ENCODE peak calls at places on chromosomes 5 and 9, in four cellular contexts. V is MM.1S, P is endodermal cell, E is neuronal stem cell. N is an unnamed sample.

GRCh38 chr9:129939426-129939825 is 103.6 kb downstream of the FNBP1 start:
- DNase-seq in V (no peak), P (no peak), E (no peak), N (no peak)

GRCh38 chr9:111348821-111349271 is 18.8 kb upstream of the OR2K2 start:
- DNase-seq in P (no peak), E (no peak), V (no peak), N (no peak)

GRCh38 chr5:179879690-179880010 is 21.0 kb upstream of the MRNIP start:
- DNase-seq in P (no peak), V (no peak), E (no peak), N (no peak)

GRCh38 chr9:100591639-100592412 is 13.9 kb downstream of the CAVIN4 start:
- DNase-seq in V (no peak), P (no peak), E (no peak), N (no peak)

GRCh38 chr5:95471447-95471846 is 80.3 kb downstream of the FAM81B start:
- DNase-seq in E (no peak), V (no peak), P (no peak), N (no peak)

GRCh38 chr5:65946198-65946745 is 19.9 kb downstream of the ERBIN start:
- DNase-seq in E (no peak), P (no peak), V (no peak), N (no peak)

GRCh38 chr9:1978941-1979340 is 36.2 kb upstream of the SMARCA2 start:
- DNase-seq in P (no peak), V (no peak), E (no peak), N (no peak)

GRCh38 chr9:115043632-115044031 is 74.3 kb downstream of the TNC start:
- DNase-seq in V (no peak), E (no peak), P (no peak), N (no peak)

GRCh38 chr5:158461240-158461854 is 602.4 kb upstream of the CLINT1 start:
- DNase-seq in E (no peak), V (no peak), P (no peak), N (peak; percentile 22)

GRCh38 chr5:1007681-1008450 is 736 bp upstream of the NKD2 start:
- DNase-seq in V (no peak), E (no peak), P (peak; percentile 44), N (no peak)

GRCh38 chr5:67414712-67415111 is 218.1 kb upstream of the CD180 start:
- DNase-seq in E (no peak), V (no peak), P (no peak), N (no peak)

GRCh38 chr9:98708933-98709911 is at the start of gene GABBR2:
- DNase-seq in V (no peak), E (no peak), P (peak; percentile 78), N (no peak)

GRCh38 chr9:98709968-98710965 is 1.5 kb upstream of the GABBR2 start:
- DNase-seq in E (no peak), V (no peak), P (peak; percentile 81), N (peak; percentile 49)

GRCh38 chr9:98708103-98708932 is 417 bp downstream of the GABBR2 start:
- DNase-seq in P (peak; percentile 67), V (no peak), E (no peak), N (no peak)

GRCh38 chr9:98707158-98708102 is 1.3 kb downstream of the GABBR2 start:
- DNase-seq in E (peak; percentile 79), P (peak; percentile 95), V (peak; percentile 12), N (no peak)

DNA sequence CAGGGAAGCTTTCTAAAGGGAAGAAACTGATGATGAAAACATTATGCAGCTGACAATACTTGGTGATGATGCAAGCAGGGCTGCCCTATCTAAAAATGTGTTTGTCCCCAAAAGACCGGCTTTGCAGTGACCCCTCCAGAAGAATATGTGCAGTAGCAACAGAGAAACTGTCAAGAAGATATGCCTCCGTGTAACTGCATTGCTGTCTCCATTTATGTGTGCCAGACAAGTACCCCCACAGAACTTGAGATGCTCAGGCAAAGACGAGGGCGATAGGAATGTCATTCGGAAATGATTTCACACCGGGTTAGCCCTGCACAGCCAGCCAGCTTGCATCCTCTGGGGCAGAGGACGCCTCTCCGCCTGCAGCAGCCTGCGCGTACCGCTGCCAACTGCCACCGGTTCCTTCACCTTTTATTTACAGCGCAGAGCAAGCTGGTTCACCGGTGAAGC is 2.1 kb downstream of the GABBR2 start:
- DNase-seq in V (no peak), E (no peak), P (no peak), N (no peak)
- H3K9ac ChIP-seq in V (no peak overlapping the region), E (no peak overlapping the region), P (no peak overlapping the region), N (no peak overlapping the region)

GRCh38 chr5:54703091-54703490 is 185.5 kb downstream of the SNX18 start:
- DNase-seq in V (no peak), P (no peak), E (peak; percentile 14), N (no peak)
- H3K9ac ChIP-seq in V (no peak overlapping the region), P (no peak overlapping the region), E (no peak overlapping the region), N (no peak overlapping the region)

GRCh38 chr9:132243156-132244074 is 81.6 kb downstream of the NTNG2 start:
- DNase-seq in V (no peak), P (no peak), E (no peak), N (no peak)
- H3K9ac ChIP-seq in V (no peak overlapping the region), P (no peak overlapping the region), E (no peak overlapping the region), N (no peak overlapping the region)

GRCh38 chr5:133227082-133227481 is 175.3 kb downstream of the HSPA4 start:
- DNase-seq in E (no peak), V (no peak), P (peak; percentile 46), N (no peak)

GRCh38 chr5:133225671-133226152 is 173.9 kb downstream of the HSPA4 start:
- DNase-seq in P (peak; percentile 22), E (no peak), V (no peak), N (no peak)

GRCh38 chr5:133227897-133228296 is 176.1 kb downstream of the HSPA4 start:
- DNase-seq in P (no peak), V (no peak), E (no peak), N (no peak)

GRCh38 chr5:133228316-133228715 is 176.5 kb downstream of the HSPA4 start:
- DNase-seq in E (no peak), P (no peak), V (no peak), N (no peak)

DNA sequence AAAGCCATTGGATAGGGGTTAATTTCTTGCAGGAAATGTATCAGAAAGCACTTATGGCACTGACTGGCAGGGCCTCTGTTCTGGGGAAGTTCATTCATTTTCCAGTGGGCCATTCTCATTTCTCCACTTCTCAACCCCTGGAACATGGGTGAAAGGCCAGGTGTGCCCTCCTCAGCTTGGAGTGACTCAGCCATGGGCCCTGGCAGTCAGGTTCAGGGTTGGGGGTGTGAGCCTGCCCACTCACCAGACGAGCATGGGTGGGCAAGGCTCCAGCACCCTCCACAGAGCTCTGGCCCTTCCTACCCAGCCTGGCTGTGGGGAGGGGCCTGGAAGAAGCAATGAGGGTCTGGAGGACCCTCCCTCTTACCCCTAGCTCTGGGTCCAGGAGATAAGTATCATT is 174.4 kb downstream of the HSPA4 start:
- DNase-seq in P (peak; percentile 26), E (no peak), V (no peak), N (no peak)
- H3K9ac ChIP-seq in P (no peak overlapping the region), E (peak overlapping the region; percentile 51), V (no peak overlapping the region), N (no peak overlapping the region)

N was measured in Karpas-422.